ENCODE peak calls at places on chromosomes 11 and 22, in seven cellular contexts. One of them, this sample, is unnamed.

GRCh38 chr11:20353829-20354434 is 9.6 kb upstream of the HTATIP2 start:
- DNase-seq in naive thymus-derived CD4-positive, alpha-beta T cell: no peak
- DNase-seq in GM20000: peak
- DNase-seq in astrocyte of the hippocampus: peak
- DNase-seq in brain microvascular endothelial cell: peak
- DNase-seq in stimulated activated CD4-positive, alpha-beta T cell treated with anti-CD3 and anti-CD28 coated beads, TNF-alpha, amount 100 ng/mL, for 1 hour: no peak
- DNase-seq in frontal cortex: no peak
- DNase-seq in this sample: peak

GRCh38 chr22:24333301-24333700 is 62.7 kb downstream of the SPECC1L start:
- DNase-seq in naive thymus-derived CD4-positive, alpha-beta T cell: no peak
- DNase-seq in stimulated activated CD4-positive, alpha-beta T cell treated with anti-CD3 and anti-CD28 coated beads, TNF-alpha, amount 100 ng/mL, for 1 hour: no peak
- DNase-seq in brain microvascular endothelial cell: peak
- DNase-seq in GM20000: no peak
- DNase-seq in frontal cortex: no peak
- DNase-seq in astrocyte of the hippocampus: peak
- DNase-seq in this sample: no peak

GRCh38 chr11:12007769-12008737 is at the start of gene DKK3:
- DNase-seq in brain microvascular endothelial cell: no peak
- DNase-seq in GM20000: no peak
- DNase-seq in frontal cortex: peak
- DNase-seq in naive thymus-derived CD4-positive, alpha-beta T cell: no peak
- DNase-seq in astrocyte of the hippocampus: peak
- DNase-seq in stimulated activated CD4-positive, alpha-beta T cell treated with anti-CD3 and anti-CD28 coated beads, TNF-alpha, amount 100 ng/mL, for 1 hour: no peak
- DNase-seq in this sample: no peak

GRCh38 chr11:77069969-77070582 is 3.3 kb downstream of the CAPN5 start:
- DNase-seq in stimulated activated CD4-positive, alpha-beta T cell treated with anti-CD3 and anti-CD28 coated beads, TNF-alpha, amount 100 ng/mL, for 1 hour: no peak
- DNase-seq in brain microvascular endothelial cell: no peak
- DNase-seq in naive thymus-derived CD4-positive, alpha-beta T cell: no peak
- DNase-seq in frontal cortex: no peak
- DNase-seq in GM20000: peak
- DNase-seq in astrocyte of the hippocampus: no peak
- DNase-seq in this sample: no peak

GRCh38 chr22:22720724-22721261 is 76.4 kb downstream of the GGTLC2 start:
- DNase-seq in naive thymus-derived CD4-positive, alpha-beta T cell: no peak
- DNase-seq in frontal cortex: no peak
- DNase-seq in stimulated activated CD4-positive, alpha-beta T cell treated with anti-CD3 and anti-CD28 coated beads, TNF-alpha, amount 100 ng/mL, for 1 hour: no peak
- DNase-seq in astrocyte of the hippocampus: no peak
- DNase-seq in GM20000: peak
- DNase-seq in brain microvascular endothelial cell: no peak
- DNase-seq in this sample: peak

GRCh38 chr22:19503869-19504268 is 20.3 kb downstream of the CLDN5 start:
- DNase-seq in frontal cortex: no peak
- DNase-seq in brain microvascular endothelial cell: no peak
- DNase-seq in naive thymus-derived CD4-positive, alpha-beta T cell: no peak
- DNase-seq in GM20000: no peak
- DNase-seq in astrocyte of the hippocampus: no peak
- DNase-seq in stimulated activated CD4-positive, alpha-beta T cell treated with anti-CD3 and anti-CD28 coated beads, TNF-alpha, amount 100 ng/mL, for 1 hour: no peak
- DNase-seq in this sample: no peak

GRCh38 chr11:13140873-13141655 is 131.9 kb downstream of the RASSF10 start:
- DNase-seq in naive thymus-derived CD4-positive, alpha-beta T cell: no peak
- DNase-seq in frontal cortex: no peak
- DNase-seq in brain microvascular endothelial cell: no peak
- DNase-seq in astrocyte of the hippocampus: peak
- DNase-seq in stimulated activated CD4-positive, alpha-beta T cell treated with anti-CD3 and anti-CD28 coated beads, TNF-alpha, amount 100 ng/mL, for 1 hour: no peak
- DNase-seq in GM20000: no peak
- DNase-seq in this sample: no peak

GRCh38 chr11:93192163-93192562 is 5.6 kb downstream of the SLC36A4 start:
- DNase-seq in brain microvascular endothelial cell: no peak
- DNase-seq in astrocyte of the hippocampus: no peak
- DNase-seq in stimulated activated CD4-positive, alpha-beta T cell treated with anti-CD3 and anti-CD28 coated beads, TNF-alpha, amount 100 ng/mL, for 1 hour: no peak
- DNase-seq in naive thymus-derived CD4-positive, alpha-beta T cell: no peak
- DNase-seq in GM20000: no peak
- DNase-seq in frontal cortex: no peak
- DNase-seq in this sample: no peak

GRCh38 chr11:83480811-83481210 is 194.6 kb upstream of the CCDC90B start:
- DNase-seq in stimulated activated CD4-positive, alpha-beta T cell treated with anti-CD3 and anti-CD28 coated beads, TNF-alpha, amount 100 ng/mL, for 1 hour: no peak
- DNase-seq in astrocyte of the hippocampus: peak
- DNase-seq in GM20000: no peak
- DNase-seq in naive thymus-derived CD4-positive, alpha-beta T cell: no peak
- DNase-seq in frontal cortex: no peak
- DNase-seq in brain microvascular endothelial cell: no peak
- DNase-seq in this sample: no peak

GRCh38 chr22:33049125-33049729 is 9.0 kb downstream of the SYN3 start:
- DNase-seq in frontal cortex: no peak
- DNase-seq in brain microvascular endothelial cell: peak
- DNase-seq in stimulated activated CD4-positive, alpha-beta T cell treated with anti-CD3 and anti-CD28 coated beads, TNF-alpha, amount 100 ng/mL, for 1 hour: no peak
- DNase-seq in astrocyte of the hippocampus: peak
- DNase-seq in GM20000: peak
- DNase-seq in naive thymus-derived CD4-positive, alpha-beta T cell: peak
- DNase-seq in this sample: peak

GRCh38 chr22:24146190-24146616 is 35.1 kb upstream of the SUSD2 start:
- DNase-seq in frontal cortex: no peak
- DNase-seq in brain microvascular endothelial cell: peak
- DNase-seq in naive thymus-derived CD4-positive, alpha-beta T cell: peak
- DNase-seq in GM20000: peak
- DNase-seq in stimulated activated CD4-positive, alpha-beta T cell treated with anti-CD3 and anti-CD28 coated beads, TNF-alpha, amount 100 ng/mL, for 1 hour: no peak
- DNase-seq in astrocyte of the hippocampus: peak
- DNase-seq in this sample: peak

GRCh38 chr11:71441251-71441650 is 6.9 kb downstream of the DHCR7 start:
- DNase-seq in frontal cortex: no peak
- DNase-seq in stimulated activated CD4-positive, alpha-beta T cell treated with anti-CD3 and anti-CD28 coated beads, TNF-alpha, amount 100 ng/mL, for 1 hour: no peak
- DNase-seq in brain microvascular endothelial cell: no peak
- DNase-seq in astrocyte of the hippocampus: no peak
- DNase-seq in naive thymus-derived CD4-positive, alpha-beta T cell: no peak
- DNase-seq in GM20000: no peak
- DNase-seq in this sample: no peak